ENCODE peak calls at places on chromosomes 5 and 9, in ten cellular contexts. One of them, this sample, is unnamed.
A peak's percentile ranks its signal among the peaks of the same experiment; 100 is the strongest.

GRCh38 chr9:101372327-101373118 is 12.3 kb downstream of the BAAT start:
- DNase-seq in nephron progenitor cell: no peak
- DNase-seq in activated CD4-positive, CD25-positive, alpha-beta regulatory T cell treated with anti-CD3 and anti-CD28 coated beads, Interleukin-2, amount 50 U/mL, for 72 hours: no peak
- DNase-seq in Caki2: no peak
- DNase-seq in ovary: no peak
- DNase-seq in LoVo: no peak
- DNase-seq in endothelial cell: no peak
- DNase-seq in PC-3: no peak
- DNase-seq in kidney epithelial cell: no peak
- DNase-seq in EL: no peak
- DNase-seq in this sample: no peak

GRCh38 chr5:32339198-32339597 is 26.5 kb upstream of the MTMR12 start:
- DNase-seq in nephron progenitor cell: no peak
- DNase-seq in activated CD4-positive, CD25-positive, alpha-beta regulatory T cell treated with anti-CD3 and anti-CD28 coated beads, Interleukin-2, amount 50 U/mL, for 72 hours: no peak
- DNase-seq in Caki2: peak; percentile 13
- DNase-seq in ovary: no peak
- DNase-seq in LoVo: no peak
- DNase-seq in endothelial cell: no peak
- DNase-seq in PC-3: peak; percentile 55
- DNase-seq in kidney epithelial cell: no peak
- DNase-seq in EL: peak; percentile 31
- DNase-seq in this sample: no peak

GRCh38 chr5:103526164-103526915 is 36.2 kb downstream of the NUDT12 start:
- DNase-seq in nephron progenitor cell: no peak
- DNase-seq in activated CD4-positive, CD25-positive, alpha-beta regulatory T cell treated with anti-CD3 and anti-CD28 coated beads, Interleukin-2, amount 50 U/mL, for 72 hours: no peak
- DNase-seq in Caki2: no peak
- DNase-seq in ovary: no peak
- DNase-seq in LoVo: no peak
- DNase-seq in endothelial cell: no peak
- DNase-seq in PC-3: no peak
- DNase-seq in kidney epithelial cell: no peak
- DNase-seq in EL: peak; percentile 26
- DNase-seq in this sample: no peak

GRCh38 chr5:75733767-75734166 is 16.5 kb upstream of the POC5 start:
- DNase-seq in nephron progenitor cell: no peak
- DNase-seq in activated CD4-positive, CD25-positive, alpha-beta regulatory T cell treated with anti-CD3 and anti-CD28 coated beads, Interleukin-2, amount 50 U/mL, for 72 hours: no peak
- DNase-seq in Caki2: no peak
- DNase-seq in ovary: no peak
- DNase-seq in LoVo: no peak
- DNase-seq in endothelial cell: no peak
- DNase-seq in PC-3: no peak
- DNase-seq in kidney epithelial cell: no peak
- DNase-seq in EL: no peak
- DNase-seq in this sample: no peak

GRCh38 chr9:100277166-100277979 is 75.4 kb downstream of the TEX10 start:
- DNase-seq in nephron progenitor cell: no peak
- DNase-seq in activated CD4-positive, CD25-positive, alpha-beta regulatory T cell treated with anti-CD3 and anti-CD28 coated beads, Interleukin-2, amount 50 U/mL, for 72 hours: no peak
- DNase-seq in Caki2: peak; percentile 59
- DNase-seq in ovary: no peak
- DNase-seq in LoVo: no peak
- DNase-seq in endothelial cell: no peak
- DNase-seq in PC-3: no peak
- DNase-seq in kidney epithelial cell: peak; percentile 34
- DNase-seq in EL: peak; percentile 74
- DNase-seq in this sample: no peak

GRCh38 chr5:62132279-62132678 is 173.7 kb upstream of the KIF2A start:
- DNase-seq in nephron progenitor cell: no peak
- DNase-seq in activated CD4-positive, CD25-positive, alpha-beta regulatory T cell treated with anti-CD3 and anti-CD28 coated beads, Interleukin-2, amount 50 U/mL, for 72 hours: no peak
- DNase-seq in Caki2: no peak
- DNase-seq in ovary: no peak
- DNase-seq in LoVo: no peak
- DNase-seq in endothelial cell: no peak
- DNase-seq in PC-3: peak; percentile 30
- DNase-seq in kidney epithelial cell: no peak
- DNase-seq in EL: no peak
- DNase-seq in this sample: no peak

GRCh38 chr5:160493806-160494317 is 72.2 kb downstream of the PTTG1 start:
- DNase-seq in nephron progenitor cell: no peak
- DNase-seq in activated CD4-positive, CD25-positive, alpha-beta regulatory T cell treated with anti-CD3 and anti-CD28 coated beads, Interleukin-2, amount 50 U/mL, for 72 hours: no peak
- DNase-seq in Caki2: no peak
- DNase-seq in ovary: no peak
- DNase-seq in LoVo: no peak
- DNase-seq in endothelial cell: no peak
- DNase-seq in PC-3: no peak
- DNase-seq in kidney epithelial cell: no peak
- DNase-seq in EL: no peak
- DNase-seq in this sample: no peak

GRCh38 chr9:124482431-124483031 is 24.7 kb downstream of the NR5A1 start:
- DNase-seq in nephron progenitor cell: no peak
- DNase-seq in activated CD4-positive, CD25-positive, alpha-beta regulatory T cell treated with anti-CD3 and anti-CD28 coated beads, Interleukin-2, amount 50 U/mL, for 72 hours: no peak
- DNase-seq in Caki2: peak; percentile 9
- DNase-seq in ovary: no peak
- DNase-seq in LoVo: no peak
- DNase-seq in endothelial cell: no peak
- DNase-seq in PC-3: no peak
- DNase-seq in kidney epithelial cell: no peak
- DNase-seq in EL: no peak
- DNase-seq in this sample: no peak

GRCh38 chr5:163360681-163361080 is 76.7 kb upstream of the CCNG1 start:
- DNase-seq in nephron progenitor cell: no peak
- DNase-seq in activated CD4-positive, CD25-positive, alpha-beta regulatory T cell treated with anti-CD3 and anti-CD28 coated beads, Interleukin-2, amount 50 U/mL, for 72 hours: no peak
- DNase-seq in Caki2: no peak
- DNase-seq in ovary: no peak
- DNase-seq in LoVo: no peak
- DNase-seq in endothelial cell: no peak
- DNase-seq in PC-3: no peak
- DNase-seq in kidney epithelial cell: no peak
- DNase-seq in EL: no peak
- DNase-seq in this sample: no peak

GRCh38 chr5:1110930-1111726 is 735 bp downstream of the SLC12A7 start:
- DNase-seq in nephron progenitor cell: peak; percentile 67
- DNase-seq in activated CD4-positive, CD25-positive, alpha-beta regulatory T cell treated with anti-CD3 and anti-CD28 coated beads, Interleukin-2, amount 50 U/mL, for 72 hours: peak; percentile 43
- DNase-seq in Caki2: no peak
- DNase-seq in ovary: peak; percentile 44
- DNase-seq in LoVo: peak; percentile 60
- DNase-seq in endothelial cell: peak; percentile 48
- DNase-seq in PC-3: peak; percentile 12
- DNase-seq in kidney epithelial cell: no peak
- DNase-seq in EL: no peak
- DNase-seq in this sample: no peak

This sample was measured in neural crest cell.